ENCODE peak calls at places on chromosomes 5 and 9, in six cellular contexts. C is brain microvascular endothelial cell, Z is ovary, A is foreskin fibroblast, F is gastrocnemius medialis, E is dorsolateral prefrontal cortex. J is an unnamed sample.

GRCh38 chr5:176513788-176514187 is 23.4 kb downstream of the RNF44 start:
- DNase-seq in Z (no peak), F (no peak), C (no peak), A (no peak), E (no peak), J (no peak)

GRCh38 chr5:78542321-78542840 is 106.2 kb downstream of the LHFPL2 start:
- DNase-seq in F (no peak), Z (no peak), E (no peak), C (no peak), A (no peak), J (no peak)

GRCh38 chr9:126564128-126564527 is 49.6 kb upstream of the LMX1B start:
- DNase-seq in C (no peak), A (no peak), Z (no peak), E (no peak), F (no peak), J (no peak)

GRCh38 chr9:107487521-107488399 is 1.8 kb downstream of the KLF4 start:
- DNase-seq in A (no peak), E (no peak), C (no peak), F (peak), Z (peak), J (peak)

GRCh38 chr5:100757618-100758017 is 145.5 kb downstream of the ST8SIA4 start:
- DNase-seq in F (no peak), A (no peak), C (no peak), Z (no peak), E (no peak), J (no peak)

GRCh38 chr5:34721359-34721758 is 65.2 kb downstream of the RAI14 start:
- DNase-seq in A (no peak), Z (no peak), C (no peak), F (no peak), E (no peak), J (peak)

GRCh38 chr9:4581031-4581760 is 80.9 kb upstream of the PLPP6 start:
- DNase-seq in Z (no peak), F (no peak), C (no peak), E (no peak), A (no peak), J (no peak)

GRCh38 chr9:4197548-4197947 is 102.3 kb downstream of the GLIS3 start:
- DNase-seq in F (no peak), A (no peak), C (no peak), Z (no peak), E (no peak), J (no peak)

GRCh38 chr9:121916008-121916407 is 177.1 kb downstream of the TTLL11 start:
- DNase-seq in Z (no peak), F (no peak), A (no peak), E (no peak), C (peak), J (peak)

GRCh38 chr5:122126711-122127385 is 2.5 kb upstream of the ZNF474 start:
- DNase-seq in A (peak), E (peak), Z (peak), C (no peak), F (no peak), J (peak)

GRCh38 chr9:122386316-122386872 is 15.6 kb downstream of the PTGS1 start:
- DNase-seq in E (no peak), A (no peak), Z (no peak), F (no peak), C (no peak), J (no peak)

GRCh38 chr5:150144211-150144801 is 11.3 kb downstream of the PDGFRB start:
- DNase-seq in C (peak), E (no peak), A (peak), F (peak), Z (peak), J (peak)

GRCh38 chr5:73709536-73710129 is 83.6 kb downstream of the ARHGEF28 start:
- DNase-seq in Z (no peak), F (no peak), A (peak), E (no peak), C (peak), J (no peak)

GRCh38 chr9:114905160-114905940 is 25.0 kb downstream of the TNFSF8 start:
- DNase-seq in F (no peak), A (no peak), E (no peak), Z (no peak), C (no peak), J (no peak)

GRCh38 chr9:21078702-21079101 is 960 bp upstream of the IFNB1 start:
- DNase-seq in F (no peak), C (no peak), A (no peak), Z (no peak), E (no peak), J (no peak)

GRCh38 chr5:6604946-6605345 is 27.9 kb downstream of the NSUN2 start:
- DNase-seq in Z (no peak), C (no peak), E (no peak), A (no peak), F (no peak), J (no peak)

GRCh38 chr5:103569313-103570060 is 6.9 kb upstream of the NUDT12 start:
- DNase-seq in A (no peak), Z (no peak), C (no peak), E (no peak), F (no peak), J (peak)

GRCh38 chr5:6768590-6769230 is 55.5 kb downstream of the TENT4A start:
- DNase-seq in Z (no peak), C (no peak), A (no peak), E (no peak), F (no peak), J (no peak)

GRCh38 chr9:80841888-80842287 is 847.5 kb downstream of the TLE1 start:
- DNase-seq in A (no peak), Z (no peak), E (no peak), F (no peak), C (no peak), J (no peak)

GRCh38 chr9:96383165-96383939 is at the start of gene SLC35D2:
- DNase-seq in C (peak), F (peak), E (no peak), Z (peak), A (peak), J (peak)

GRCh38 chr5:17129093-17129492 is 88.3 kb upstream of the BASP1 start:
- DNase-seq in E (no peak), A (no peak), Z (no peak), C (peak), F (no peak), J (no peak)

GRCh38 chr9:83291196-83291595 is 228.3 kb upstream of the RASEF start:
- DNase-seq in F (no peak), A (no peak), C (no peak), E (no peak), Z (no peak), J (no peak)

GRCh38 chr5:64147849-64148441 is 17.7 kb upstream of the RNF180 start:
- DNase-seq in A (peak), E (no peak), F (peak), Z (peak), C (peak), J (peak)

GRCh38 chr9:563200-563599 is 278.3 kb upstream of the DMRT1 start:
- DNase-seq in A (no peak), C (no peak), F (no peak), Z (no peak), E (no peak), J (no peak)

GRCh38 chr5:171318026-171318425 is 9.0 kb downstream of the TLX3 start:
- DNase-seq in Z (no peak), C (no peak), E (no peak), A (no peak), F (no peak), J (no peak)

GRCh38 chr9:123482295-123482970 is 126.4 kb downstream of the CRB2 start:
- DNase-seq in A (no peak), E (no peak), F (no peak), C (no peak), Z (no peak), J (no peak)

DNA sequence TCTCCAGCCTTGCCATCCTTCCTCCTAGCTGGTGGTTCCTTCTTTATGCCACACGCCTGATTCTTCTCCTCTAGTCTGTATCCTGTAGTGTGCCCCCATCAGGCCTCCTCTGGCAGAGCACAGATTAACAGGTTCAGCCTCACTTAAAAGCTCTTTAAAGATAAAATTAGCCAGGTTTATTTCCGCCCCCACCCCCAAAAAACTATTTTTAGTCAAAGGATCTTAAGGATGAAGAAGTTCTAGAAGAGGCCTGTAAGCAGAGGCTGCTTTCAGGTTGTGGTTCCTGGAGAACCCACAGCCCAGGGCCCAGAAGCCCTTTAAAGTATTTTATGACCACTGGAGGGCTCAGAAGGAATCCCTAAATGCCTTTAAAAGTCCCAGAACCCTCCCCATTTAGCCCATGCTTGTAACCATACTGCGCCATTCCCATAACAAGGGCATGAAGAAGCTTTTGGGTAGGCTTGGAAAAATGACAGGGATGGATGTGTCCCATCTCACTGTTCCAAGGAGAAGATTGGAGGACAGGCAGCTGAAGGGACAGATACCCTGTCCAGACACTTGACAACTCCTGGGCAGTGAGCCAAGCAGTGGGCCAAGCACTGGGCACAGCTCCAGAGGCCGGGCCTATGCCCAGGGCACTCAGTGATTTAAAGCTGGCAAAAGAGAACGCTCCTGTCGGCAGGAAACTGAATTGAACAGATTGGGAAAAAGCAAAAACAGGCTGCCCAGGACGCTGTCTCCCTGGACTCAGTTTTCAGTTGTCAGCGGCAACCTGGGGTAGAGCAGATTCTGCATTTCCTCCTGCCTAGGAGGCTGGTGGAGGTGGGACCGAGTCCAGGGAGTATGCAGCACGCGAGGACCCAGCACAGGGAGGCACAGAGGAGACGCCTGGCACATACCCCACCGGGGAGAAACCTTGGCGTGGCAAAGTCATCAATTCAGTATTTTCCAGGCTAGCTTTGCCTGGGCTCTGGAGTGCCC is 106.3 kb upstream of the SSBP2 start:
- DNase-seq in F (peak), C (no peak), Z (peak), E (peak), A (no peak), J (no peak)
- TF ChIP-seq CTCF in F (peak), C (peak), Z (no peak), E (no peak), A (peak), J (peak)

GRCh38 chr5:79544136-79544535 is 30.2 kb upstream of the HOMER1 start:
- DNase-seq in E (no peak), A (no peak), Z (no peak), C (no peak), F (no peak), J (peak)

GRCh38 chr5:79547982-79548381 is 34.0 kb upstream of the HOMER1 start:
- DNase-seq in C (no peak), Z (no peak), E (no peak), A (no peak), F (no peak), J (no peak)

GRCh38 chr5:79547429-79547822 is 33.5 kb upstream of the HOMER1 start:
- DNase-seq in E (no peak), Z (no peak), F (peak), C (no peak), A (no peak), J (no peak)

GRCh38 chr5:79540939-79541338 is 27.0 kb upstream of the HOMER1 start:
- DNase-seq in Z (no peak), A (no peak), F (no peak), C (no peak), E (no peak), J (no peak)

GRCh38 chr5:79546782-79547428 is 33.0 kb upstream of the HOMER1 start:
- DNase-seq in F (no peak), A (peak), C (no peak), E (no peak), Z (no peak), J (no peak)
- H3K4me3 ChIP-seq in F (no peak), A (no peak), C (no peak), E (no peak), Z (no peak), J (no peak)

DNA sequence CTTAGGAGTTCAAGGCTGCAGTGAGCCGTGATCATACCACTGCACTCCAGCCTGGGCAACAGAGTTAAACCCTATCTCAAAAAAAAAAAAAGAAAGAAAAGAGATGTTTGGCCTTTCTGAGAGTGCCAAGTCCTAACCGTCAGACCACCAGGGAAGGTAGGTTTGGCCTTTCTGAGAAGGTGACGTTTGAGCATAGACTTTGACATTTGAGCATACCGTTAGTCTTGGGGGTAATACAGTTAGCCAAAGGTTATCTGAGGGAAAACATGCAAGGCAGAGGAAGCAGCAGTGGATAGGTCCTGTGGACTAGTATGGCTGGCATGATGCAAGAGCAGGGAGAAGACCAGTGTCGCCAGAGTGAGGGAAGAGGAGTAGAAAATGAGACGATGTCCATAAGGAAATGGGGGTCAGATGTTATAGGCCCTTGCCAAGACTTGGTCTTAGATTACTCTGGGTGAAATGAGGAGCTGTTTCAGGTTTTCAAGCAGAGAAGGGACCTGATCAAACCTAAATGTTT is 50.2 kb downstream of the HSDL2 start:
- DNase-seq in Z (no peak), E (no peak), F (no peak), A (no peak), C (no peak), J (no peak)
- TF ChIP-seq CTCF in Z (no peak), E (no peak), F (no peak), A (no peak), C (no peak), J (no peak)

GRCh38 chr9:129666575-129666974 is 1.1 kb downstream of the PRRX2 start:
- DNase-seq in E (no peak), Z (no peak), A (no peak), C (no peak), F (no peak), J (no peak)
- H3K4me3 ChIP-seq in E (no peak), Z (no peak), A (peak), C (no peak), F (peak), J (peak)

DNA sequence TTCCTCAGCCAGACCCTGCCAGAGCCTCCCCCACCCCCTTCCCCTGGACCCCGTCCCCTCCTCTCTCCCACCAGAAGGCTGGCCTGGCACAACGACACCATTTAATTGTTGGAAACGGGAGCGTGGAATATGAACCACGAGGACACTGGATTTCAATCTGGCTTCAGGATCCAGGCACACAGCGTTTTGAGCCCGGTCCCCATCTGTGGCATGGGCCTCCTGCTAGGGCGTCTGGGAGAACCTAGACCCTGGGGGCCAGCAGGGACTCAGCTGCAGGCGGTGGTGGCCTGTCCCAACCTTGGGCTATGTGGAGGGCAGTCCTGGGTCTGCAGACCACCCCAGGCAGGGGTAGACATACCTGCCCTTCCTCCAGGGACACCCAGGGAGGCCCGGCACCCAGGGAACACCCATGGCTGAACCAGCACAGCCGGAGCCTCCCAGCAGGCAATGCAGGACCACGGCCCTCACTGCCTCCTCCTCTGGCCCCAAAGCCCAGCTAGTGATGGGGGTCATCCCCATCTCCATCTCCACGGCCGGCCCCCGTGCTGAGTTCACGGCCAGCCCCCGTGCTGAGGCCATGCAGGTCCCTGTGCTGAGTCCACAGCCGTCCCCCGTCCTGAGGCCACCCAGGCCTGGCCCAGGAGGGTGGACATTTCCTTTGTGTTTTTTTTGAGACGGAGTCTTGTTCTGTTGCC is 18.4 kb upstream of the UBAC1 start:
- DNase-seq in E (no peak), A (no peak), C (no peak), F (no peak), Z (no peak), J (no peak)
- TF ChIP-seq CTCF in E (no peak), A (no peak), C (no peak), F (no peak), Z (no peak), J (no peak)